ENCODE peak calls at places on chromosomes 6 and 20, in five cellular contexts. One of them, this sample, is unnamed.

GRCh38 chr6:90222724-90223198 is 73.9 kb downstream of the BACH2 start:
- DNase-seq in T-helper 9 cell: no peak
- DNase-seq in M059J: peak
- DNase-seq in neural progenitor cell: no peak
- DNase-seq in body of pancreas: no peak
- DNase-seq in this sample: no peak

GRCh38 chr6:158666637-158667359 is 16.9 kb downstream of the SYTL3 start:
- DNase-seq in T-helper 9 cell: no peak
- DNase-seq in body of pancreas: no peak
- DNase-seq in M059J: no peak
- DNase-seq in neural progenitor cell: no peak
- DNase-seq in this sample: no peak

GRCh38 chr6:21333715-21334114 is 259.8 kb upstream of the SOX4 start:
- DNase-seq in neural progenitor cell: no peak
- DNase-seq in body of pancreas: no peak
- DNase-seq in M059J: no peak
- DNase-seq in T-helper 9 cell: no peak
- DNase-seq in this sample: no peak

GRCh38 chr6:97850458-97851218 is 567.6 kb upstream of the MMS22L start:
- DNase-seq in M059J: peak
- DNase-seq in neural progenitor cell: peak
- DNase-seq in T-helper 9 cell: no peak
- DNase-seq in body of pancreas: no peak
- DNase-seq in this sample: no peak

GRCh38 chr6:131949909-131950766 is 1.0 kb downstream of the CCN2 start:
- DNase-seq in body of pancreas: peak
- DNase-seq in neural progenitor cell: peak
- DNase-seq in M059J: peak
- DNase-seq in T-helper 9 cell: no peak
- DNase-seq in this sample: no peak

GRCh38 chr6:108119212-108120141 is 44.9 kb upstream of the OSTM1 start:
- DNase-seq in M059J: no peak
- DNase-seq in body of pancreas: no peak
- DNase-seq in neural progenitor cell: peak
- DNase-seq in T-helper 9 cell: no peak
- DNase-seq in this sample: no peak

GRCh38 chr6:78530208-78530607 is 337.1 kb upstream of the IRAK1BP1 start:
- DNase-seq in M059J: peak
- DNase-seq in body of pancreas: no peak
- DNase-seq in neural progenitor cell: peak
- DNase-seq in T-helper 9 cell: no peak
- DNase-seq in this sample: no peak

GRCh38 chr20:64238851-64239387 is 16.6 kb upstream of the PCMTD2 start:
- DNase-seq in neural progenitor cell: no peak
- DNase-seq in T-helper 9 cell: no peak
- DNase-seq in M059J: no peak
- DNase-seq in body of pancreas: no peak
- DNase-seq in this sample: no peak

GRCh38 chr6:129055796-129056195 is 172.9 kb downstream of the LAMA2 start:
- DNase-seq in M059J: peak
- DNase-seq in body of pancreas: no peak
- DNase-seq in neural progenitor cell: no peak
- DNase-seq in T-helper 9 cell: no peak
- DNase-seq in this sample: no peak

GRCh38 chr20:20079102-20079784 is 26.9 kb downstream of the CFAP61 start:
- DNase-seq in M059J: no peak
- DNase-seq in neural progenitor cell: no peak
- DNase-seq in body of pancreas: no peak
- DNase-seq in T-helper 9 cell: no peak
- DNase-seq in this sample: no peak

GRCh38 chr6:38283734-38284362 is 355.9 kb downstream of the BTBD9 start:
- DNase-seq in M059J: peak
- DNase-seq in T-helper 9 cell: no peak
- DNase-seq in neural progenitor cell: no peak
- DNase-seq in body of pancreas: no peak
- DNase-seq in this sample: no peak

GRCh38 chr6:29561618-29562181 is 2.2 kb upstream of the UBD start:
- DNase-seq in neural progenitor cell: no peak
- DNase-seq in M059J: peak
- DNase-seq in T-helper 9 cell: no peak
- DNase-seq in body of pancreas: no peak
- DNase-seq in this sample: no peak

GRCh38 chr6:44297063-44298038 is 15.8 kb downstream of the AARS2 start:
- DNase-seq in M059J: peak
- DNase-seq in neural progenitor cell: peak
- DNase-seq in body of pancreas: no peak
- DNase-seq in T-helper 9 cell: peak
- DNase-seq in this sample: peak

GRCh38 chr20:58721951-58722371 is 29.4 kb downstream of the NPEPL1 start:
- DNase-seq in M059J: no peak
- DNase-seq in body of pancreas: peak
- DNase-seq in T-helper 9 cell: no peak
- DNase-seq in neural progenitor cell: no peak
- DNase-seq in this sample: no peak

GRCh38 chr20:11387189-11387754 is 530.4 kb upstream of the BTBD3 start:
- DNase-seq in M059J: peak
- DNase-seq in neural progenitor cell: no peak
- DNase-seq in T-helper 9 cell: no peak
- DNase-seq in body of pancreas: no peak
- DNase-seq in this sample: no peak